ENCODE peak calls at places on chromosomes 7 and 10, in four cellular contexts. T is endothelial cell of umbilical vein, I is HCT116, U is OCI-LY7. D is an unnamed sample. For H3K4me1, the result is how much of the 10 kb centered on the place peaks cover.

GRCh38 chr7:150753826-150754603 is 16.8 kb downstream of the GIMAP5 start:
- DNase-seq in I (no peak), U (peak), T (peak), D (no peak)

GRCh38 chr10:3747984-3748383 is 37.0 kb downstream of the KLF6 start:
- DNase-seq in T (peak), U (no peak), I (no peak), D (no peak)

GRCh38 chr10:103626178-103626577 is 132.7 kb downstream of the NEURL1 start:
- DNase-seq in U (no peak), I (no peak), T (no peak), D (no peak)

GRCh38 chr7:27168265-27168947 is 3.1 kb upstream of the HOXA9 start:
- DNase-seq in I (no peak), U (no peak), T (peak), D (no peak)

GRCh38 chr7:24910551-24911212 is 69.3 kb downstream of the OSBPL3 start:
- DNase-seq in U (no peak), T (no peak), I (no peak), D (no peak)

GRCh38 chr7:18498327-18498726 is 2.8 kb downstream of the HDAC9 start:
- DNase-seq in U (peak), I (no peak), T (no peak), D (no peak)

GRCh38 chr10:117740696-117741222 is 198.2 kb downstream of the EMX2 start:
- DNase-seq in I (no peak), T (no peak), U (no peak), D (no peak)

GRCh38 chr10:124656113-124656490 is 88.1 kb downstream of the FAM53B start:
- DNase-seq in T (no peak), U (no peak), I (no peak), D (no peak)

GRCh38 chr10:28986117-28986792 is 302.6 kb upstream of the LYZL1 start:
- DNase-seq in T (no peak), U (no peak), I (no peak), D (peak)

GRCh38 chr10:128978211-128978610 is 488.8 kb upstream of the MGMT start:
- DNase-seq in I (no peak), U (no peak), T (no peak), D (no peak)

GRCh38 chr7:50718311-50718710 is 64.4 kb downstream of the GRB10 start:
- DNase-seq in T (no peak), U (no peak), I (no peak), D (no peak)

GRCh38 chr10:24451325-24451820 is 242.4 kb downstream of the KIAA1217 start:
- DNase-seq in U (no peak), T (no peak), I (no peak), D (no peak)

DNA sequence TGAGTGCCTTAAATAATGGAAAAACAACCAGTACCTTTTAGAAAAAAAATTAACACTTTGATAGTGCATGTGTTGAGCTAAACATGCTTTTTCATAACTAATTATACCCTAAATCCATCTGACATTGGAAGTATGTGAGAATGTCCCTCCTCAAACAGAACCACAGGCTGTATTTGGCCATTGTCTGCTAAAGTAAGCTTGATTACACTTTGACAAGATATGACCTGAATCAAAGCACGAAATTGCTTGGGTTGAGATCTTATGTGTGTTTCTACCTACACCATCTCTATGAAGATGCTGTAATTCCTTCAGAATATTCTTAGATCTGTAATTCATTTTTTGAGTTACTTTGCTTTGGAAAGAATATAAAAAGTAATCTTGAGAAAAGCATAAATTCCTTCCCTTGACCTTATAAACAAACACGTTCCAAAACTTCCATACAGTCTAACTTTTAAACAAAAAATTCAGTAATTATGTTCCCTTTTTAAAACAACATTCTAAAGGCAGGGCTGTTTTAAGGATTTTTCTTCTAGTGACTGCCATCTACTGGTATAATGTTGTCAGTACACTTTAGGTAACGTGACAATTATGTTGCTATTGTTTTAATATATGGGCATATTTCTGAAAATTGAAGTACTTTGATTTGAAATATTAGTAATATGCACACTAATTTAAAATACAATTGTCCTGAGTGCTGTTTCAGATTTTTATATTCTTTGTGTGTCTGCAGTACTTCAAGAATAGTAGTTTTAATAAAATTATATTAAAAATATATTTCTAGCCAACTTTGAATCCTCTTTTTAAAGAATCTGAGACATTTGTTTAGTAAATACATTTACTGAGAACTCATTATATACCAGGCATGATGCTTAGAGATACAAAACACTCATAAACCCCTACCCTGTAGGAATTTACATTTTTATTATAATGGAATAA is 20.9 kb downstream of the CD36 start:
- DNase-seq in U (peak), T (peak), I (peak), D (peak)
- TF ChIP-seq CTCF in U (peak), T (peak), I (peak), D (peak)

GRCh38 chr7:99324966-99325596 is 617 bp upstream of the ARPC1A start:
- DNase-seq in I (no peak), T (no peak), U (no peak), D (no peak)

GRCh38 chr7:99324559-99324958 is 1.1 kb upstream of the ARPC1A start:
- DNase-seq in U (no peak), I (no peak), T (no peak), D (no peak)

GRCh38 chr7:99325597-99326407 is at the start of gene ARPC1A:
- DNase-seq in U (peak), T (peak), I (peak), D (peak)

GRCh38 chr7:99331002-99331401 is 5.3 kb downstream of the ARPC1A start:
- DNase-seq in T (no peak), U (no peak), I (no peak), D (peak)

DNA sequence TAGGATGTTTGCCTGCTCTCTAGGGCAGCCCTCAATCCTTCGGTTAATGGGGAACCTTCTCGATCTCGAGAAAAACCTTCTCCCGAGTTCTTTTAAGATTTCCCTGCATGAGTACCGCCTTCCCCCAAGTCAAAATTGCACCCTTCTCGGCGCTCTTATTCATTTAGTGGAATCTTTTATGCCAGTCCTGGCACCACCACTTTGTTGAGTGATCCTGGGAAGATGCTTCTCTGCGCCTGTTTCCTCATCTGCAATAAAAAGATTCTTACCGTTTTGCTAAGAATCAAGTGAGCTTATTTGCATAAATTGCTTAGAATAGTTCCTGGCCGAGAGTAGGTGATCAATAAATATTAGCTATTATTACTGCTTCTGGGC is 697 bp downstream of the ARPC1A start:
- DNase-seq in I (no peak), U (peak), T (no peak), D (no peak)
- H3K4me1 ChIP-seq in I (under half), U (under half), T (under half), D (under half)

GRCh38 chr10:114044251-114045070 is 795 bp downstream of the ADRB1 start:
- DNase-seq in I (no peak), U (no peak), T (peak), D (no peak)

GRCh38 chr10:114048472-114048871 is 4.8 kb downstream of the ADRB1 start:
- DNase-seq in U (no peak), T (no peak), I (no peak), D (no peak)

GRCh38 chr10:114043532-114044250 is at the start of gene ADRB1:
- DNase-seq in I (peak), U (peak), T (peak), D (peak)

GRCh38 chr10:114045071-114045737 is 1.5 kb downstream of the ADRB1 start:
- DNase-seq in I (no peak), U (no peak), T (peak), D (no peak)

GRCh38 chr10:114045738-114046458 is 2.2 kb downstream of the ADRB1 start:
- DNase-seq in I (no peak), U (no peak), T (no peak), D (no peak)
- H3K4me2 ChIP-seq in I (no peak), U (no peak), T (peak), D (no peak)

GRCh38 chr10:69968830-69969229 is 83.8 kb upstream of the MACROH2A2 start:
- DNase-seq in U (no peak), T (no peak), I (peak), D (no peak)
- TF ChIP-seq CTCF in U (peak), T (no peak), I (peak), D (no peak)

GRCh38 chr10:53109320-53109719 is 336.7 kb upstream of the MBL2 start:
- DNase-seq in U (no peak), T (no peak), I (no peak), D (no peak)

GRCh38 chr10:53115660-53116059 is 343.1 kb upstream of the MBL2 start:
- DNase-seq in T (no peak), U (peak), I (no peak), D (no peak)

GRCh38 chr10:53107711-53108110 is 335.1 kb upstream of the MBL2 start:
- DNase-seq in U (no peak), T (no peak), I (no peak), D (no peak)

GRCh38 chr10:53108317-53108934 is 335.8 kb upstream of the MBL2 start:
- DNase-seq in T (no peak), I (no peak), U (no peak), D (no peak)

DNA sequence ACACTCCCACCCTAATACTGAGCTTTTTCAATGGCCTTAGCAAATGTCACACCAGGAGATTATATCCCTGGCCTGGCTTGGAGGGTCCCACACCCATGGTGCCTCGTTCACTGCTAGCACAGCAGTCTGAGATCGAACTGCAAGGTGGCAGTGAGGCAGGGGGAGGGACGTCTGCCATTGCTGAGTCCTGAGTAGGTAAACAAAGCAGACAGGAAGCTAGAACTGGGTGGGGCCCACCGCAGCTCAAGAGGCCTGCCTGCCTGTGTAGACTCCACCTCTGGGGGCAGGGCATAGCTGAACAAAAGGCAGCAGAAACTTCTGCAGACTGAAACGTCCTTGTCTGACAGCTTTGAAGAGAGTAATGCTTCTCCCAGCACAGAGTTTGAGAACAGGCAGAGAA is 338.9 kb upstream of the MBL2 start:
- DNase-seq in I (no peak), T (no peak), U (peak), D (no peak)
- H3K4me1 ChIP-seq in I (under half), T (under half), U (under half), D (under half)

DNA sequence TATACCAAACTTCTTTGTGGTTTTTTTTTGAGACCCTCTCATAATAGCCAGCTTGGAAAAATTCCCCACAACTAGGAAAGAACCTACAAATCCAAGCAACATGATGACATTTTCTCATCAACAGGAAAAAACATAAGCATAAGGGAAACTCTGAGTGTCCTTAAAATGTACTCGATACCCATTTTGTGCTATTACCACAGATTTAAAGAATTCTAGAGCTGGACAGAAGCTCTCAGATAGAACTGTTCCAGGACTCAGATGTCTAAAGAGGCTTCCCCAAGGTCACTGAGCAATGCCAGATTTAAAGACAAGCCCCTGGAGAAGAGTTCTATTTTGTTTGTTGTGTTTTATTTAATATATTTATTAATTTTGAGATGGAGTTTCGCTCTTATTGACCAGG is 214.9 kb upstream of the KLF14 start:
- DNase-seq in T (no peak), U (no peak), I (no peak), D (no peak)
- H3K4me2 ChIP-seq in T (no peak), U (no peak), I (no peak), D (no peak)

GRCh38 chr10:43376828-43377227 is 5.4 kb downstream of the FXYD4 start:
- DNase-seq in I (no peak), T (no peak), U (peak), D (no peak)

GRCh38 chr10:43383204-43383971 is 12.0 kb downstream of the FXYD4 start:
- DNase-seq in T (no peak), U (no peak), I (no peak), D (no peak)

GRCh38 chr10:43377393-43377883 is 6.0 kb downstream of the FXYD4 start:
- DNase-seq in U (no peak), T (no peak), I (peak), D (no peak)

GRCh38 chr10:43384252-43385221 is 13.1 kb downstream of the FXYD4 start:
- DNase-seq in U (no peak), I (no peak), T (no peak), D (no peak)

DNA sequence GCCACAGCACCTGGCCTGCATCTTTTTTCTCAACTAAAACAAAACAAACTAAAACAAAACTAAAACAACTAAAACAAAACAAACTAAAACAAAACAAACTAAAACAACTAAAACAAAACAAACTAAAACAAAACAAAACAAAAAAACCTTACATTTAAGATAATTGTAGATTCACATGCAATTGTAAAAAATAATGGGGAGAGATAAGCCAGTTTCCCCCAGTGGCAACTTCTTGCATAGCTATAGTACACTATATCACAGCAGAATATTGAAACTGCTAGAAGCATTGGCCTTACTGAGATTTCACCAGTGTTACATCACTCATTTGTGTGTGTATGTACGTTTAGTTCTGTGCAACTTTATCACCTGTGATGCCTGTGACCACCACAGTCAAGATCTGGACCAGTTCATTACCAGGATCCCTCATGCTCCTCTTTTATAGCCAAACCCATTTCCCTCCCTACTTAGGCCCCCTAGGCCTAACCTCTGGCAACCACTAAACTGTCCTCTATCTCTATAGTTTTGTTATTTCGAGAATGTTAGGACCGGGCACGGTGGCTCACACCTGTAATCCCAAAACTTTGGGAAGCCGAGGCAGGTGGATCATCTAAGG is 9.3 kb downstream of the FXYD4 start:
- DNase-seq in U (peak), T (no peak), I (peak), D (no peak)
- TF ChIP-seq CTCF in U (peak), T (no peak), I (no peak), D (peak)

DNA sequence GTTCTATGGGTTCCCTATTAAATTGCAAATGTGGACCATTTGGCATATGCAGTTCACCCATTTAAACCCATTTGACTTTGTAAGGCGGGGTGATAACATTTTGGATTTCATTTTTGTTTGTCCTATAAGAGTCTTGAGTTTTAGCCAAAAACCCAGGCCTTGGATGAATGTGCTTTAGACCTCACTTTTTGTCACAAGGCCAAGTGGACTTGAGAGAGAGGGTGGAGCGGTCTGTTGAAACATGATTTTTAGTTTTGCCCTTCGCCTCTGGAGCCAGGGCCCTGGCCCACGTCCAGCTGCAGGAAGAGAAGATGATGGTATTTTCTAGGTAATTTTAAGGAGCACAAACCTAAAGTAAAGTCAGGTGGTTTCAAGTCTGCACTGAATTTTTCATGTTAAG is 260.1 kb downstream of the SLC25A13 start:
- DNase-seq in T (no peak), U (no peak), I (no peak), D (peak)
- H3K4me1 ChIP-seq in T (under half), U (under half), I (under half), D (under half)

GRCh38 chr7:5557920-5558401 is 134.3 kb upstream of the TNRC18 start:
- DNase-seq in T (no peak), U (peak), I (no peak), D (no peak)
- H3K4me2 ChIP-seq in T (no peak), U (peak), I (peak), D (peak)

GRCh38 chr7:76047811-76048667 is at the start of the genes MDH2 and STYXL1:
- DNase-seq in I (peak), T (peak), U (peak), D (peak)

GRCh38 chr7:76049295-76049694 is 1.4 kb downstream of the MDH2 start:
- DNase-seq in U (no peak), T (no peak), I (no peak), D (no peak)

GRCh38 chr7:76050545-76050944 is 2.6 kb downstream of the MDH2 start:
- DNase-seq in I (no peak), U (no peak), T (no peak), D (no peak)

GRCh38 chr7:76047305-76047810 is 442 bp downstream of the STYXL1 start:
- DNase-seq in I (no peak), U (peak), T (peak), D (no peak)

GRCh38 chr7:76048668-76048988 is 722 bp downstream of the MDH2 start:
- DNase-seq in T (no peak), U (peak), I (no peak), D (no peak)
- TF ChIP-seq CTCF in T (no peak), U (no peak), I (no peak), D (no peak)